ENCODE peak calls at places on chromosomes 6 and 20, in seven cellular contexts. O, H, K, Q, F, V and W are unnamed samples.

GRCh38 chr6:110063864-110064263 is 85.8 kb downstream of the GPR6 start:
- DNase-seq in K (no peak), V (no peak), O (no peak), F (no peak), H (no peak), Q (no peak), W (no peak)

GRCh38 chr6:107192739-107193296 is 77.5 kb upstream of the BEND3 start:
- DNase-seq in O (no peak), K (no peak), Q (no peak), H (no peak), F (no peak), V (no peak), W (no peak)

GRCh38 chr6:11198663-11199603 is 33.5 kb downstream of the NEDD9 start:
- DNase-seq in V (no peak), O (no peak), H (no peak), K (no peak), Q (peak), F (no peak), W (no peak)

GRCh38 chr6:52190409-52190808 is 4.2 kb downstream of the IL17A start:
- DNase-seq in F (no peak), V (no peak), Q (no peak), H (no peak), K (no peak), O (no peak), W (no peak)

GRCh38 chr20:17066955-17067354 is 159.9 kb upstream of the PCSK2 start:
- DNase-seq in K (no peak), Q (no peak), H (no peak), F (no peak), V (no peak), O (peak), W (no peak)

GRCh38 chr6:123091091-123091895 is 95.3 kb downstream of the CLVS2 start:
- DNase-seq in H (peak), O (no peak), K (peak), F (no peak), Q (no peak), V (peak), W (peak)

GRCh38 chr6:16256781-16257180 is 18.4 kb downstream of the GMPR start:
- DNase-seq in F (no peak), H (no peak), K (no peak), O (no peak), V (no peak), Q (no peak), W (no peak)

GRCh38 chr6:73129653-73130443 is 95.4 kb downstream of the KHDC1L start:
- DNase-seq in F (peak), H (peak), Q (peak), O (peak), K (peak), V (peak), W (peak)

GRCh38 chr6:122154912-122155516 is 244.4 kb upstream of the HSF2 start:
- DNase-seq in V (no peak), F (no peak), Q (no peak), K (no peak), H (peak), O (no peak), W (no peak)

GRCh38 chr6:109834595-109835437 is 143.3 kb upstream of the GPR6 start:
- DNase-seq in H (no peak), F (no peak), O (no peak), Q (no peak), K (no peak), V (peak), W (no peak)

GRCh38 chr6:4348462-4349112 is 213.2 kb upstream of the ECI2 start:
- DNase-seq in O (peak), F (no peak), K (no peak), Q (no peak), V (no peak), H (no peak), W (no peak)